ENCODE peak calls at places on chromosomes 16 and 17, in nine cellular contexts. F is upper lobe of right lung, Z is hepatocyte, C is ovary, H is mucosa of descending colon, T is cardiac muscle cell, W is body of pancreas, O is endothelial cell of umbilical vein, Q is heart right ventricle. G is an unnamed sample.

GRCh38 chr17:71709271-71709670 is 411.5 kb upstream of the SOX9 start:
- DNase-seq in W (no peak), Z (no peak), O (no peak), Q (no peak), T (no peak), H (no peak), C (no peak), F (no peak), G (no peak)

GRCh38 chr17:12046786-12047185 is 26.1 kb downstream of the MAP2K4 start:
- DNase-seq in Z (no peak), H (no peak), C (no peak), F (no peak), T (no peak), O (peak; percentile 12), W (no peak), Q (no peak), G (no peak)

GRCh38 chr16:61471737-61472136 is 564.5 kb downstream of the CDH8 start:
- DNase-seq in C (no peak), H (no peak), W (no peak), Q (no peak), T (no peak), O (no peak), Z (no peak), F (no peak), G (no peak)

GRCh38 chr17:53470626-53471025 is 352.1 kb upstream of the KIF2B start:
- DNase-seq in Q (no peak), W (no peak), C (no peak), H (no peak), Z (no peak), O (no peak), F (no peak), T (no peak), G (no peak)

GRCh38 chr16:88578446-88579313 is 8.5 kb downstream of the ZC3H18 start:
- DNase-seq in Q (no peak), O (no peak), F (no peak), H (no peak), Z (no peak), T (no peak), C (no peak), W (no peak), G (no peak)

GRCh38 chr17:45702666-45703266 is 81.4 kb upstream of the CRHR1 start:
- DNase-seq in Z (peak; percentile 69), Q (no peak), H (no peak), O (peak; percentile 29), W (no peak), T (peak; percentile 75), C (no peak), F (no peak), G (no peak)

GRCh38 chr17:19645608-19646250 is 2.8 kb upstream of the ALDH3A2 start:
- DNase-seq in W (peak; percentile 25), T (peak; percentile 42), C (no peak), H (peak; percentile 72), O (peak; percentile 7), Z (peak; percentile 37), Q (peak; percentile 24), F (peak; percentile 73), G (no peak)

GRCh38 chr16:30786936-30787612 is at the start of gene ZNF629:
- DNase-seq in T (peak; percentile 85), Q (peak; percentile 84), F (peak; percentile 83), Z (peak; percentile 87), C (peak; percentile 82), O (peak; percentile 45), H (peak; percentile 73), W (peak; percentile 75), G (peak; percentile 81)

GRCh38 chr16:64507240-64508024 is 614.4 kb downstream of the CDH11 start:
- DNase-seq in H (no peak), F (no peak), O (no peak), Q (no peak), Z (no peak), C (no peak), W (no peak), T (peak; percentile 77), G (no peak)

GRCh38 chr17:67515490-67516088 is 138.5 kb downstream of the PITPNC1 start:
- DNase-seq in O (no peak), H (no peak), Q (no peak), Z (no peak), W (peak; percentile 44), T (peak; percentile 28), C (no peak), F (no peak), G (no peak)

GRCh38 chr16:85128079-85128837 is 16.0 kb upstream of the CIBAR2 start:
- DNase-seq in F (no peak), W (no peak), Z (no peak), C (no peak), Q (no peak), H (no peak), T (no peak), O (no peak), G (no peak)

GRCh38 chr17:22464041-22464440 is 771.7 kb downstream of the KCNJ18 start:
- DNase-seq in C (no peak), Q (no peak), O (no peak), H (no peak), W (no peak), T (no peak), F (no peak), Z (no peak), G (no peak)
- H3K9me3 ChIP-seq in C (no peaks in the 10 kb centered on the region), Q (peaks cover 38% of the 10 kb centered on the region), O (peaks cover 4% of the 10 kb centered on the region), H (peaks cover 61% of the 10 kb centered on the region), W (no peaks in the 10 kb centered on the region), T (no peaks in the 10 kb centered on the region), F (no peaks in the 10 kb centered on the region), Z (no peaks in the 10 kb centered on the region), G (no peaks in the 10 kb centered on the region)

DNA sequence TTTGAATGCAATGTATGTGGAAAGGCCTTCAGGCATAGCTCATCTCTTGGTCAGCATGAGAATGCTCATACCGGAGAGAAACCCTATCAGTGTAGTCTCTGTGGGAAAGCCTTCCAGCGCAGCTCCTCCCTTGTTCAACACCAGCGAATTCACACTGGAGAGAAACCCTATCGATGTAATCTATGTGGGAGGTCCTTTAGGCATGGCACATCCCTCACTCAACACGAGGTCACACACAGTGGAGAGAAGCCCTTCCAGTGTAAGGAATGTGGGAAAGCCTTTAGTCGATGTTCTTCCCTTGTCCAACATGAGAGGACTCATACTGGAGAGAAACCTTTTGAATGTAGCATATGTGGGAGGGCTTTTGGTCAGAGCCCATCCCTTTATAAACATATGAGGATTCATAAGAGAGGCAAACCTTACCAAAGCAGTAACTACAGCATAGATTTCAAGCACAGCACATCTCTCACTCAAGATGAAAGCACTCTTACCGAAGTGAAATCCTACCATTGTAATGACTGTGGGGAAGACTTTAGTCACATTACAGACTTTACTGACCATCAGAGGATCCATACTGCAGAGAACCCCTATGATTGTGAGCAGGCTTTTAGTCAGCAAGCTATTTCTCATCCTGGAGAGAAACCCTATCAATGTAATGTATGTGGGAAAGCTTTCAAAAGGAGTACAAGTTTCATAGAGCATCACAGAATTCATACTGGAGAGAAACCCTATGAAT is 24.7 kb downstream of the ZFP90 start:
- DNase-seq in O (no peak), F (no peak), W (no peak), H (no peak), C (no peak), T (no peak), Q (no peak), Z (no peak), G (no peak)
- H3K9me3 ChIP-seq in O (peaks cover 60% of the 10 kb centered on the region), F (peaks cover 99% of the 10 kb centered on the region), W (peaks cover 78% of the 10 kb centered on the region), H (peaks cover 100% of the 10 kb centered on the region), C (peaks cover 26% of the 10 kb centered on the region), T (peaks cover 43% of the 10 kb centered on the region), Q (peaks cover 100% of the 10 kb centered on the region), Z (peaks cover 75% of the 10 kb centered on the region), G (peaks cover 37% of the 10 kb centered on the region)

GRCh38 chr16:3295783-3296182 is 9.4 kb downstream of the TIGD7 start:
- DNase-seq in Z (no peak), H (no peak), O (no peak), C (no peak), W (no peak), Q (no peak), T (no peak), F (no peak), G (no peak)

GRCh38 chr16:3295209-3295608 is 10.0 kb downstream of the TIGD7 start:
- DNase-seq in O (no peak), Q (no peak), W (no peak), C (no peak), Z (no peak), H (no peak), T (no peak), F (no peak), G (no peak)

GRCh38 chr16:3289998-3290673 is 6.8 kb downstream of the ZNF263 start:
- DNase-seq in T (no peak), H (no peak), Q (no peak), C (no peak), F (no peak), W (no peak), Z (no peak), O (no peak), G (no peak)

DNA sequence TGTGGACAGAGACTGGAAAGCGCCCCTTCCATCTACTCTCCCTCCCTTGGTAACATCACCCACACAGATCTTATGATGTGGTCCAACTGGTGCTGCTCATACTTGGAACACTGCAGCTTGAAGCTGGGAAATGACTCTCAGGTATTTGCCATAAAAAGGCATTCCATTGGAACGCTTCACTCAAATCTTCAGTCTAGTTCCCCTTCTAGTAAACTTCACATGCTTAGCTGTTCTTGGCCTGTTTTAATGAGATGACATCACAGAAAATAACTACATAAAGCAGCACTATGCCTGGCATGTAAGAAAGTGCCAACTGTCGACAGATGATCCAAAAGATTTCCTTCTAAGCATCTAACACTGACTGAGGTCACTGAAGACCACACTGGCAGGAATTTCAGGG is 9.3 kb downstream of the ZNF263 start:
- DNase-seq in T (no peak), Z (no peak), O (no peak), Q (no peak), F (no peak), H (no peak), W (no peak), C (no peak), G (no peak)
- H3K9me3 ChIP-seq in T (no peaks in the 10 kb centered on the region), Z (peaks cover 56% of the 10 kb centered on the region), O (peaks cover 20% of the 10 kb centered on the region), Q (peaks cover 100% of the 10 kb centered on the region), F (peaks cover 76% of the 10 kb centered on the region), H (peaks cover 88% of the 10 kb centered on the region), W (peaks cover 73% of the 10 kb centered on the region), C (no peaks in the 10 kb centered on the region), G (peaks cover 32% of the 10 kb centered on the region)

GRCh38 chr17:5183410-5183793 is 8.3 kb downstream of the ZNF594 start:
- DNase-seq in Z (no peak), C (no peak), Q (no peak), W (no peak), H (no peak), T (no peak), F (no peak), O (no peak), G (no peak)
- H3K9me3 ChIP-seq in Z (peaks cover 70% of the 10 kb centered on the region), C (peaks cover 22% of the 10 kb centered on the region), Q (peaks cover 100% of the 10 kb centered on the region), W (peaks cover 84% of the 10 kb centered on the region), H (peaks cover 98% of the 10 kb centered on the region), T (peaks cover 13% of the 10 kb centered on the region), F (peaks cover 81% of the 10 kb centered on the region), O (peaks cover 34% of the 10 kb centered on the region), G (peaks cover 37% of the 10 kb centered on the region)

G was measured in aorta.